ENCODE peak calls at places on chromosomes 7 and 10, in ten cellular contexts. T is tibial artery; D is myocyte; N is T-cell; I is HCEC 1CT; Y is psoas muscle; U is activated T-helper 1 cell treated with anti-CD3 and anti-CD28 coated beads, Interleukin-12 subunit alpha, Interleukin-12 subunit beta, Interleukin-2, Interleukin-4 antibody, amounts not matched to agents 30 ng/mL and 10 ng/mL and 1 ng/mL, durations not matched to agents 14 hours and 24 hours and 36 hours; J is activated CD4-positive, alpha-beta T cell treated with anti-CD3 and anti-CD28 coated beads, Interleukin-2, amount 50 U/mL, for 1 hour; X is fibroblast of pulmonary artery; G is HS-5. B is an unnamed sample.

GRCh38 chr10:47111329-47111862 is 188.6 kb upstream of the GDF10 start:
- DNase-seq in T (no peak), D (no peak), N (no peak), I (no peak), Y (no peak), U (no peak), J (no peak), X (no peak), G (no peak), B (peak)

GRCh38 chr7:4282434-4283223 is 399.5 kb upstream of the FOXK1 start:
- DNase-seq in T (no peak), D (peak), N (no peak), I (no peak), Y (no peak), U (no peak), J (no peak), X (no peak), G (peak), B (no peak)

GRCh38 chr7:80883188-80884025 is 35.4 kb downstream of the SEMA3C start:
- DNase-seq in T (no peak), D (peak), N (no peak), I (peak), Y (no peak), U (no peak), J (no peak), X (peak), G (peak), B (no peak)

GRCh38 chr10:131141645-131142445 is 169.7 kb downstream of the TCERG1L start:
- DNase-seq in T (no peak), D (no peak), N (no peak), I (no peak), Y (no peak), U (no peak), J (no peak), X (no peak), G (no peak), B (no peak)

GRCh38 chr7:132576723-132577089 is 436 bp upstream of the PLXNA4 start:
- DNase-seq in T (no peak), D (no peak), N (no peak), I (no peak), Y (no peak), U (no peak), J (no peak), X (no peak), G (no peak), B (no peak)

GRCh38 chr10:24196426-24197039 is 12.4 kb upstream of the KIAA1217 start:
- DNase-seq in T (peak), D (peak), N (peak), I (peak), Y (peak), U (peak), J (peak), X (peak), G (no peak), B (peak)

GRCh38 chr7:395643-396042 is 105.7 kb downstream of the FOXL3 start:
- DNase-seq in T (no peak), D (no peak), N (no peak), I (no peak), Y (no peak), U (no peak), J (no peak), X (no peak), G (no peak), B (no peak)

GRCh38 chr10:8052344-8052969 is 2.0 kb upstream of the GATA3 start:
- DNase-seq in T (no peak), D (no peak), N (no peak), I (no peak), Y (no peak), U (no peak), J (no peak), X (no peak), G (no peak), B (no peak)

GRCh38 chr10:108709927-108710722 is 1213.2 kb downstream of the XPNPEP1 start:
- DNase-seq in T (no peak), D (no peak), N (no peak), I (no peak), Y (no peak), U (no peak), J (no peak), X (no peak), G (no peak), B (no peak)

GRCh38 chr7:15581352-15581951 is 19.6 kb upstream of the AGMO start:
- DNase-seq in T (no peak), D (peak), N (no peak), I (no peak), Y (no peak), U (no peak), J (no peak), X (no peak), G (no peak), B (no peak)

GRCh38 chr10:5501976-5502902 is 2.9 kb upstream of the CALML5 start:
- DNase-seq in T (no peak), D (peak), N (no peak), I (no peak), Y (no peak), U (no peak), J (no peak), X (peak), G (no peak), B (no peak)

GRCh38 chr7:110790992-110791391 is 299.9 kb upstream of the LRRN3 start:
- DNase-seq in T (no peak), D (no peak), N (no peak), I (no peak), Y (no peak), U (no peak), J (no peak), X (no peak), G (no peak), B (no peak)

GRCh38 chr7:155787171-155787851 is 25.0 kb downstream of the SHH start:
- DNase-seq in T (no peak), D (peak), N (no peak), I (no peak), Y (no peak), U (no peak), J (no peak), X (no peak), G (no peak), B (no peak)

GRCh38 chr10:45180946-45181439 is 134.4 kb downstream of the OR13A1 start:
- DNase-seq in T (peak), D (no peak), N (no peak), I (no peak), Y (no peak), U (no peak), J (no peak), X (no peak), G (no peak), B (no peak)

GRCh38 chr10:16436367-16436757 is 448 bp upstream of the PTER start:
- DNase-seq in T (no peak), D (peak), N (peak), I (no peak), Y (no peak), U (no peak), J (peak), X (peak), G (no peak), B (no peak)

GRCh38 chr7:127807829-127808228 is 155.8 kb downstream of the SND1 start:
- DNase-seq in T (no peak), D (no peak), N (no peak), I (no peak), Y (no peak), U (no peak), J (no peak), X (no peak), G (no peak), B (no peak)

GRCh38 chr10:18472977-18473376 is 178.4 kb downstream of the NSUN6 start:
- DNase-seq in T (no peak), D (no peak), N (no peak), I (no peak), Y (no peak), U (no peak), J (no peak), X (no peak), G (no peak), B (no peak)

GRCh38 chr7:109376576-109376975 is 806.9 kb downstream of the DNAJB9 start:
- DNase-seq in T (no peak), D (no peak), N (no peak), I (no peak), Y (no peak), U (no peak), J (no peak), X (peak), G (no peak), B (no peak)

GRCh38 chr10:60878224-60878623 is 65.8 kb downstream of the RHOBTB1 start:
- DNase-seq in T (no peak), D (peak), N (no peak), I (no peak), Y (peak), U (no peak), J (no peak), X (no peak), G (no peak), B (no peak)

GRCh38 chr10:32155075-32155516 is 98.9 kb upstream of the KIF5B start:
- DNase-seq in T (no peak), D (no peak), N (no peak), I (no peak), Y (no peak), U (no peak), J (no peak), X (peak), G (no peak), B (no peak)

B was measured in right atrium auricular region.